ENCODE peak calls at places on chromosomes 16 and 17, in eight cellular contexts. H is germinal center, C is ACHN, N is HFF-Myc, J is hippocampal formation, B is activated gamma-delta T cell treated with Interleukin-2 at 50 U/mL for 16 hours, W is choroid plexus epithelial cell, K is myocyte. E is an unnamed sample.

GRCh38 chr16:4205971-4206370 is 35.9 kb downstream of the SRL start:
- DNase-seq in H (no peak), B (no peak), W (no peak), C (no peak), K (no peak), J (no peak), N (no peak), E (no peak)

GRCh38 chr17:57994436-57994835 is 6.4 kb upstream of the VEZF1 start:
- DNase-seq in B (no peak), W (no peak), K (peak), J (no peak), N (no peak), C (no peak), H (no peak), E (no peak)

GRCh38 chr17:44220211-44221071 is 966 bp upstream of the UBTF start:
- DNase-seq in H (peak), B (peak), N (no peak), J (peak), K (peak), W (peak), C (peak), E (peak)

GRCh38 chr17:77741109-77741508 is 217.4 kb upstream of the TNRC6C start:
- DNase-seq in K (no peak), N (no peak), H (peak), B (no peak), C (no peak), J (no peak), W (no peak), E (no peak)

GRCh38 chr17:35242158-35242804 is 591 bp upstream of the SLFN5 start:
- DNase-seq in J (no peak), K (peak), N (no peak), H (peak), B (peak), C (peak), W (peak), E (peak)

GRCh38 chr17:21513012-21513570 is 136.9 kb downstream of the KCNJ12 start:
- DNase-seq in B (peak), N (peak), K (peak), C (peak), W (peak), H (peak), J (no peak), E (peak)

GRCh38 chr17:75031972-75032895 is 14.5 kb downstream of the ATP5PD start:
- DNase-seq in J (peak), B (peak), N (no peak), H (peak), C (peak), W (peak), K (peak), E (peak)

GRCh38 chr17:60959696-60960095 is 282.0 kb downstream of the BCAS3 start:
- DNase-seq in C (no peak), K (no peak), H (no peak), N (no peak), B (no peak), W (peak), J (no peak), E (no peak)

GRCh38 chr17:81150379-81151038 is 14.8 kb upstream of the PVALEF start:
- DNase-seq in W (no peak), B (no peak), K (no peak), N (no peak), J (no peak), C (no peak), H (no peak), E (no peak)

GRCh38 chr16:23254338-23254737 is 47.8 kb upstream of the SCNN1B start:
- DNase-seq in J (no peak), B (no peak), K (peak), H (no peak), N (no peak), W (peak), C (peak), E (no peak)

GRCh38 chr17:74417178-74418045 is 14.5 kb upstream of the GPRC5C start:
- DNase-seq in J (no peak), B (no peak), N (no peak), W (peak), C (peak), K (no peak), H (no peak), E (no peak)

GRCh38 chr17:78306913-78307312 is 53.0 kb downstream of the SOCS3 start:
- DNase-seq in C (no peak), B (no peak), K (no peak), W (no peak), H (no peak), N (no peak), J (no peak), E (no peak)

GRCh38 chr17:38428150-38428642 is at the start of gene ARHGAP23:
- DNase-seq in K (peak), J (peak), H (peak), C (peak), B (peak), N (no peak), W (peak), E (no peak)

GRCh38 chr17:48491527-48492273 is 39.1 kb downstream of the HOXB1 start:
- DNase-seq in N (no peak), C (no peak), H (no peak), K (no peak), W (no peak), J (no peak), B (no peak), E (no peak)

GRCh38 chr16:59168715-59169114 is 434.6 kb upstream of the GOT2 start:
- DNase-seq in C (no peak), H (no peak), W (no peak), B (no peak), K (no peak), N (no peak), J (no peak), E (no peak)

GRCh38 chr16:83802135-83802534 is 5.6 kb upstream of the HSBP1 start:
- DNase-seq in J (no peak), H (no peak), N (peak), C (no peak), B (no peak), K (peak), W (peak), E (no peak)

GRCh38 chr16:4477966-4478365 is 1.8 kb downstream of the HMOX2 start:
- DNase-seq in W (peak), K (no peak), C (peak), N (no peak), H (no peak), J (no peak), B (no peak), E (no peak)

GRCh38 chr16:48608452-48608851 is 1.5 kb downstream of the N4BP1 start:
- DNase-seq in C (no peak), H (no peak), J (no peak), B (no peak), W (no peak), K (no peak), N (no peak), E (peak)

GRCh38 chr17:27430882-27431491 is 25.3 kb upstream of the KSR1 start:
- DNase-seq in J (no peak), H (no peak), K (peak), N (peak), C (peak), B (no peak), W (peak), E (no peak)

GRCh38 chr17:74199306-74200092 is 4.0 kb upstream of the RPL38 start:
- DNase-seq in N (no peak), H (peak), K (no peak), B (peak), W (peak), C (peak), J (peak), E (peak)

GRCh38 chr17:82018152-82019041 is 4.3 kb downstream of the CENPX start:
- DNase-seq in B (no peak), W (no peak), N (no peak), C (no peak), K (no peak), J (no peak), H (no peak), E (no peak)

GRCh38 chr16:89319883-89320716 is 102.6 kb downstream of the ZNF778 start:
- DNase-seq in C (peak), J (no peak), N (no peak), B (peak), K (peak), H (no peak), W (peak), E (no peak)

GRCh38 chr16:48734220-48734619 is 124.2 kb upstream of the N4BP1 start:
- DNase-seq in K (no peak), W (no peak), N (no peak), H (no peak), B (no peak), J (no peak), C (no peak), E (no peak)

GRCh38 chr16:67034478-67034877 is 5.5 kb downstream of the CBFB start:
- DNase-seq in B (no peak), N (no peak), C (no peak), W (peak), K (peak), H (no peak), J (no peak), E (no peak)

GRCh38 chr16:86382774-86383407 is 127.4 kb upstream of the FOXF1 start:
- DNase-seq in K (no peak), N (no peak), J (no peak), W (no peak), C (no peak), H (no peak), B (no peak), E (no peak)

GRCh38 chr17:39573447-39574298 is 34.0 kb downstream of the NEUROD2 start:
- DNase-seq in H (peak), J (no peak), N (no peak), W (peak), K (peak), C (peak), B (peak), E (no peak)

GRCh38 chr17:44005865-44006580 is 1.6 kb downstream of the NAGS start:
- DNase-seq in C (no peak), W (peak), H (peak), N (no peak), J (no peak), B (peak), K (no peak), E (peak)

E was measured in central memory CD8-positive, alpha-beta T cell.